ENCODE peak calls at places on chromosomes 11 and 22, in seven cellular contexts. One of them, this sample, is unnamed.

GRCh38 chr11:122486793-122487495 is 168.6 kb upstream of the UBASH3B start:
- DNase-seq in A549: no peak
- DNase-seq in IMR-90: peak; percentile 5
- DNase-seq in sigmoid colon: no peak
- DNase-seq in HepG2: no peak
- DNase-seq in tibial nerve: no peak
- DNase-seq in Peyer's patch: no peak
- DNase-seq in this sample: no peak

GRCh38 chr11:116366980-116367640 is 405.7 kb downstream of the BUD13 start:
- DNase-seq in A549: no peak
- DNase-seq in tibial nerve: no peak
- DNase-seq in IMR-90: no peak
- DNase-seq in HepG2: peak; percentile 83
- DNase-seq in Peyer's patch: no peak
- DNase-seq in sigmoid colon: no peak
- DNase-seq in this sample: no peak

GRCh38 chr11:73194593-73194992 is 23.5 kb upstream of the P2RY2 start:
- DNase-seq in tibial nerve: no peak
- DNase-seq in IMR-90: no peak
- DNase-seq in HepG2: no peak
- DNase-seq in sigmoid colon: peak; percentile 29
- DNase-seq in A549: no peak
- DNase-seq in Peyer's patch: peak; percentile 92
- DNase-seq in this sample: peak; percentile 40

GRCh38 chr11:103055174-103055890 is 36.6 kb downstream of the DCUN1D5 start:
- DNase-seq in A549: no peak
- DNase-seq in Peyer's patch: no peak
- DNase-seq in IMR-90: peak; percentile 65
- DNase-seq in sigmoid colon: no peak
- DNase-seq in HepG2: peak; percentile 32
- DNase-seq in tibial nerve: no peak
- DNase-seq in this sample: no peak

GRCh38 chr11:33987975-33988580 is 63.5 kb upstream of the CAPRIN1 start:
- DNase-seq in IMR-90: peak; percentile 78
- DNase-seq in A549: peak; percentile 41
- DNase-seq in tibial nerve: peak; percentile 66
- DNase-seq in HepG2: peak; percentile 72
- DNase-seq in sigmoid colon: peak; percentile 80
- DNase-seq in Peyer's patch: peak; percentile 80
- DNase-seq in this sample: peak; percentile 71

GRCh38 chr22:38238519-38239051 is 34.2 kb downstream of the TMEM184B start:
- DNase-seq in sigmoid colon: peak; percentile 83
- DNase-seq in Peyer's patch: no peak
- DNase-seq in A549: no peak
- DNase-seq in tibial nerve: no peak
- DNase-seq in IMR-90: peak; percentile 73
- DNase-seq in HepG2: no peak
- DNase-seq in this sample: no peak

GRCh38 chr11:102974552-102975280 is 19.2 kb upstream of the MMP13 start:
- DNase-seq in IMR-90: peak; percentile 84
- DNase-seq in Peyer's patch: no peak
- DNase-seq in A549: no peak
- DNase-seq in tibial nerve: no peak
- DNase-seq in sigmoid colon: no peak
- DNase-seq in HepG2: no peak
- DNase-seq in this sample: no peak

GRCh38 chr22:25083414-25084166 is 116.1 kb upstream of the CRYBB3 start:
- DNase-seq in tibial nerve: no peak
- DNase-seq in IMR-90: no peak
- DNase-seq in HepG2: peak; percentile 88
- DNase-seq in sigmoid colon: no peak
- DNase-seq in Peyer's patch: no peak
- DNase-seq in A549: no peak
- DNase-seq in this sample: no peak

GRCh38 chr11:473975-474785 is 24.1 kb downstream of the PTDSS2 start:
- DNase-seq in HepG2: no peak
- DNase-seq in IMR-90: no peak
- DNase-seq in tibial nerve: no peak
- DNase-seq in sigmoid colon: no peak
- DNase-seq in Peyer's patch: no peak
- DNase-seq in A549: no peak
- DNase-seq in this sample: no peak

GRCh38 chr11:23555085-23555484 is 694.8 kb upstream of the CCDC179 start:
- DNase-seq in HepG2: no peak
- DNase-seq in A549: no peak
- DNase-seq in tibial nerve: no peak
- DNase-seq in IMR-90: peak; percentile 76
- DNase-seq in Peyer's patch: no peak
- DNase-seq in sigmoid colon: no peak
- DNase-seq in this sample: no peak

GRCh38 chr11:110376711-110377324 is 52.9 kb upstream of the FDX1 start:
- DNase-seq in HepG2: peak; percentile 91
- DNase-seq in A549: peak; percentile 65
- DNase-seq in sigmoid colon: peak; percentile 87
- DNase-seq in tibial nerve: peak; percentile 76
- DNase-seq in Peyer's patch: peak; percentile 73
- DNase-seq in IMR-90: peak; percentile 79
- DNase-seq in this sample: peak; percentile 81

GRCh38 chr11:62427630-62428233 is 8.9 kb downstream of the SCGB1A1 start:
- DNase-seq in A549: no peak
- DNase-seq in sigmoid colon: no peak
- DNase-seq in HepG2: no peak
- DNase-seq in tibial nerve: no peak
- DNase-seq in IMR-90: peak; percentile 58
- DNase-seq in Peyer's patch: no peak
- DNase-seq in this sample: no peak

GRCh38 chr11:8253566-8253965 is 10.1 kb downstream of the LMO1 start:
- DNase-seq in Peyer's patch: peak; percentile 8
- DNase-seq in HepG2: no peak
- DNase-seq in sigmoid colon: peak; percentile 50
- DNase-seq in IMR-90: no peak
- DNase-seq in tibial nerve: no peak
- DNase-seq in A549: no peak
- DNase-seq in this sample: no peak

GRCh38 chr11:73404048-73404447 is 27.8 kb downstream of the RELT start:
- DNase-seq in tibial nerve: peak; percentile 82
- DNase-seq in Peyer's patch: peak; percentile 72
- DNase-seq in HepG2: peak; percentile 74
- DNase-seq in A549: peak; percentile 59
- DNase-seq in sigmoid colon: peak; percentile 78
- DNase-seq in IMR-90: peak; percentile 40
- DNase-seq in this sample: no peak

GRCh38 chr11:115170133-115170815 is 333.9 kb downstream of the CADM1 start:
- DNase-seq in HepG2: peak; percentile 18
- DNase-seq in A549: no peak
- DNase-seq in sigmoid colon: no peak
- DNase-seq in Peyer's patch: peak; percentile 53
- DNase-seq in IMR-90: peak; percentile 38
- DNase-seq in tibial nerve: peak; percentile 37
- DNase-seq in this sample: no peak

DNA sequence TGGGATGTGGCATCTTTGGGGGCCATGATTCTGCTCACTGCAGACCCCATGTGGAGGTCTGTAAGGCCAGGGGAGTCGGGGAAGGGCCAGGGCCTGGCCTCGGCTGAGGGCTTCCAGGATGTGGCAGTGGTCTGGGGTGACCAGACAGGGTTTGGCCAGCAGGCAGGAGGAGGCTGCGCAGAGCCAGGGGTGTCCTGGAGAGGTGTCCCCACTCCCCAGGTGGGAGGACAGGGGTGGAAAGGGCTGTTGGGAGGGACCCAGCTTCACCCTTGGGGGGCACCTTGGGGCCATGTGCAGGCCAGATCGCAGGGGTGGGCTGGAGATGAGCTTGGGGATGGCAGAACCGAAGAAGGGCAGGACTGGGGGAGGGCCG is 3.4 kb downstream of the PANX2 start:
- DNase-seq in HepG2: no peak
- DNase-seq in Peyer's patch: no peak
- DNase-seq in A549: no peak
- DNase-seq in IMR-90: no peak
- DNase-seq in sigmoid colon: no peak
- DNase-seq in tibial nerve: no peak
- DNase-seq in this sample: no peak
- H3K4me3 ChIP-seq in HepG2: no peak overlapping the region
- H3K4me3 ChIP-seq in Peyer's patch: no peak overlapping the region
- H3K4me3 ChIP-seq in A549: no peak overlapping the region
- H3K4me3 ChIP-seq in IMR-90: no peak overlapping the region
- H3K4me3 ChIP-seq in sigmoid colon: no peak overlapping the region
- H3K4me3 ChIP-seq in tibial nerve: no peak overlapping the region
- H3K4me3 ChIP-seq in this sample: no peak overlapping the region

DNA sequence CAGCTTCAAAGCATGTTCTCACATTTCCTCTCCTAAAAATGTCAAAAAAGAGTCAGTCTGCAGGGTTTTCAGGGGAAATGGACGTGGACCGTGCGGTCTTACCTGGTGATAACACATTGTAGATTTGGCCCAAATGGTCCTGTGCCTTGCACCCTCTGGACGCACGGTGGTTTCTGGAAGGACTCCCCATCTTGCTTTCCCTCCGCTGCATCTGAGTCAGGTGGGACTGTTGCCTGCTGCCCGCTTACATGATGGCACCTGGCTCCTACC is 1290.1 kb downstream of the TBC1D22A start:
- DNase-seq in Peyer's patch: no peak
- DNase-seq in A549: no peak
- DNase-seq in tibial nerve: no peak
- DNase-seq in sigmoid colon: no peak
- DNase-seq in IMR-90: no peak
- DNase-seq in HepG2: no peak
- DNase-seq in this sample: no peak
- H3K27ac ChIP-seq in Peyer's patch: no peak overlapping the region
- H3K27ac ChIP-seq in A549: no peak overlapping the region
- H3K27ac ChIP-seq in tibial nerve: no peak overlapping the region
- H3K27ac ChIP-seq in sigmoid colon: no peak overlapping the region
- H3K27ac ChIP-seq in IMR-90: no peak overlapping the region
- H3K27ac ChIP-seq in HepG2: no peak overlapping the region
- H3K27ac ChIP-seq in this sample: no peak overlapping the region

DNA sequence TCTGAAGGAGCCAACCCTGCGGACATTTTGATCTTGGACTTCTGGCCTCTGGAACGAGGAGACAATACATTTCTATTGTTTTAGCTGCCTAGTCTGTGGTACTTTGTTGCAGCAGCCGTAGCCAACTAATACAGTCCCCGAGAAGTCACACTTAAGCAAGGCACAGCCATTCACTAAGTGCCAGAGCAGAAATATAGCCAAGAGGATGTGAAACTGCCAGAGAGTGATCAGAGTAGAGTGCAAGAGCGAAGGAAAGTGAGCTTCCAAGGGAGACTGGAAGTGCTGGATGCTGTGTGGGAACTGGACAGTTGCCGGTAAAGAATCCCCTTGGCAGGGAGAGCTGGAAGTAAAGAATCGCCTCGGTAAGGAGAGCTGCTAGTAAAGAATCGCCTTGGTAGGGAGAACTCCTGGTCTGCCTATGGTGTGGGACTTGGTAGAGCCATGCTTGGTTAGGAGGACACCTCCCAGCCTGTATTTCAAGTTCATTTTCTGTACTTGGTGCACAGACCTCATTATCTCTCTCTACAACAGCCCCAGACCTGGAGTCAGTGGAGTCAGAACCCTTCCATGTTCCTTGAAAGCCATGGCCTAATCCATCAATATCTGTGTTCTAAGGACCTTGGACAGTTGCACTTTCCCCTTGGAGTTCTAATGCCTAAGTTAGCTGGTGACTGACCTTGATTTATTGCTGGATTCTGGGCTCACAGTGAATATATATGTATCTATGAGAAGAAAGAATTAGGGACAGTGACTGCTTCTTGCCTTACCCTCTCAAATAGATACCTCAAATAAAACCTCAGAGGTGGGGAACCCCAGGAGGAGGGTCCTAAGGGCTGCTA is 162.1 kb downstream of the LDLRAD3 start:
- DNase-seq in HepG2: no peak
- DNase-seq in tibial nerve: no peak
- DNase-seq in IMR-90: no peak
- DNase-seq in A549: no peak
- DNase-seq in sigmoid colon: no peak
- DNase-seq in Peyer's patch: no peak
- DNase-seq in this sample: no peak
- TF ChIP-seq POLR2A in HepG2: no peak
- TF ChIP-seq POLR2A in tibial nerve: no peak
- TF ChIP-seq POLR2A in IMR-90: no peak
- TF ChIP-seq POLR2A in A549: no peak
- TF ChIP-seq POLR2A in sigmoid colon: no peak
- TF ChIP-seq POLR2A in Peyer's patch: no peak
- TF ChIP-seq POLR2A in this sample: no peak

GRCh38 chr22:31247726-31248125 is 35.6 kb downstream of the LIMK2 start:
- DNase-seq in A549: no peak
- DNase-seq in HepG2: no peak
- DNase-seq in Peyer's patch: no peak
- DNase-seq in IMR-90: no peak
- DNase-seq in tibial nerve: no peak
- DNase-seq in sigmoid colon: no peak
- DNase-seq in this sample: no peak
- H3K4me3 ChIP-seq in A549: no peak overlapping the region
- H3K4me3 ChIP-seq in HepG2: no peak overlapping the region
- H3K4me3 ChIP-seq in Peyer's patch: no peak overlapping the region
- H3K4me3 ChIP-seq in IMR-90: no peak overlapping the region
- H3K4me3 ChIP-seq in tibial nerve: no peak overlapping the region
- H3K4me3 ChIP-seq in sigmoid colon: no peak overlapping the region
- H3K4me3 ChIP-seq in this sample: no peak overlapping the region

This sample was measured in right lobe of liver.